ENCODE peak calls at places on chromosome 15, in five cellular contexts. B is fibroblast of the aortic adventitia, H is WERI-Rb-1, P is GM23338, A is BJ. F is an unnamed sample.
A peak's percentile ranks its signal among the peaks of the same experiment; 100 is the strongest.

GRCh38 chr15:101255615-101256350 is 3.9 kb upstream of the CHSY1 start:
- DNase-seq in B (peak; percentile 86), H (peak; percentile 17), P (no peak), A (no peak), F (peak; percentile 38)

GRCh38 chr15:60729850-60730458 is 251.0 kb upstream of the ICE2 start:
- DNase-seq in B (no peak), H (no peak), P (no peak), A (no peak), F (no peak)

GRCh38 chr15:53808058-53808703 is 48.7 kb upstream of the WDR72 start:
- DNase-seq in B (peak; percentile 1), H (no peak), P (peak; percentile 36), A (no peak), F (no peak)

GRCh38 chr15:69290346-69291164 is 8.2 kb upstream of the PAQR5 start:
- DNase-seq in B (peak; percentile 84), H (no peak), P (no peak), A (no peak), F (peak; percentile 61)

GRCh38 chr15:89673162-89673506 is 6.0 kb downstream of the PLIN1 start:
- DNase-seq in B (no peak), H (peak; percentile 53), P (peak; percentile 91), A (no peak), F (peak; percentile 94)

GRCh38 chr15:42619641-42620371 is 44.4 kb downstream of the STARD9 start:
- DNase-seq in B (no peak), H (no peak), P (peak; percentile 80), A (no peak), F (peak; percentile 89)

GRCh38 chr15:31265871-31266711 is 60.5 kb upstream of the KLF13 start:
- DNase-seq in B (no peak), H (peak; percentile 89), P (no peak), A (peak; percentile 8), F (peak; percentile 45)

GRCh38 chr15:31360843-31361763 is 34.5 kb downstream of the KLF13 start:
- DNase-seq in B (no peak), H (no peak), P (peak; percentile 48), A (no peak), F (no peak)

GRCh38 chr15:85627245-85627935 is 167.3 kb downstream of the KLHL25 start:
- DNase-seq in B (no peak), H (no peak), P (no peak), A (no peak), F (no peak)

GRCh38 chr15:22878103-22878502 is 39.6 kb downstream of the NIPA2 start:
- DNase-seq in B (no peak), H (no peak), P (no peak), A (no peak), F (no peak)

GRCh38 chr15:74196175-74196574 is 6.4 kb downstream of the STRA6 start:
- DNase-seq in B (peak; percentile 98), H (no peak), P (no peak), A (peak; percentile 89), F (no peak)

GRCh38 chr15:33154366-33155166 is 39.9 kb downstream of the FMN1 start:
- DNase-seq in B (no peak), H (no peak), P (no peak), A (peak; percentile 53), F (no peak)

GRCh38 chr15:84772031-84772430 is 23.6 kb downstream of the ZNF592 start:
- DNase-seq in B (no peak), H (no peak), P (no peak), A (no peak), F (no peak)

GRCh38 chr15:58307313-58307961 is 124.4 kb upstream of the LIPC start:
- DNase-seq in B (peak; percentile 91), H (peak; percentile 28), P (no peak), A (no peak), F (no peak)

GRCh38 chr15:99486371-99487336 is 79.1 kb upstream of the MEF2A start:
- DNase-seq in B (peak; percentile 92), H (peak; percentile 27), P (peak; percentile 55), A (peak; percentile 59), F (peak; percentile 69)

GRCh38 chr15:25244731-25245585 is 193.9 kb downstream of the UBE3A start:
- DNase-seq in B (no peak), H (peak; percentile 2), P (no peak), A (no peak), F (peak; percentile 21)

GRCh38 chr15:93987068-93987467 is 244.3 kb upstream of the MCTP2 start:
- DNase-seq in B (no peak), H (no peak), P (no peak), A (no peak), F (no peak)

GRCh38 chr15:74752486-74753395 is 4.1 kb downstream of the CYP1A2 start:
- DNase-seq in B (peak; percentile 58), H (no peak), P (no peak), A (peak; percentile 15), F (no peak)

GRCh38 chr15:58457466-58457965 is 25.7 kb downstream of the LIPC start:
- DNase-seq in B (peak; percentile 71), H (no peak), P (no peak), A (peak; percentile 68), F (no peak)

GRCh38 chr15:45146405-45146804 is 16.6 kb downstream of the DUOX1 start:
- DNase-seq in B (no peak), H (no peak), P (no peak), A (no peak), F (no peak)

GRCh38 chr15:88897142-88897455 is 1.8 kb upstream of the HAPLN3 start:
- DNase-seq in B (no peak), H (no peak), P (peak; percentile 18), A (no peak), F (no peak)

GRCh38 chr15:80780416-80781221 is 1.4 kb downstream of the CEMIP start:
- DNase-seq in B (peak; percentile 69), H (no peak), P (peak; percentile 89), A (no peak), F (peak; percentile 95)

GRCh38 chr15:80778964-80779657 is at the start of gene CEMIP:
- DNase-seq in B (peak; percentile 91), H (peak; percentile 82), P (peak; percentile 90), A (no peak), F (peak; percentile 96)

GRCh38 chr15:80778621-80778963 is 578 bp upstream of the CEMIP start:
- DNase-seq in B (peak; percentile 53), H (no peak), P (no peak), A (no peak), F (no peak)

GRCh38 chr15:80777836-80778620 is 1.1 kb upstream of the CEMIP start:
- DNase-seq in B (peak; percentile 29), H (no peak), P (no peak), A (no peak), F (no peak)

DNA sequence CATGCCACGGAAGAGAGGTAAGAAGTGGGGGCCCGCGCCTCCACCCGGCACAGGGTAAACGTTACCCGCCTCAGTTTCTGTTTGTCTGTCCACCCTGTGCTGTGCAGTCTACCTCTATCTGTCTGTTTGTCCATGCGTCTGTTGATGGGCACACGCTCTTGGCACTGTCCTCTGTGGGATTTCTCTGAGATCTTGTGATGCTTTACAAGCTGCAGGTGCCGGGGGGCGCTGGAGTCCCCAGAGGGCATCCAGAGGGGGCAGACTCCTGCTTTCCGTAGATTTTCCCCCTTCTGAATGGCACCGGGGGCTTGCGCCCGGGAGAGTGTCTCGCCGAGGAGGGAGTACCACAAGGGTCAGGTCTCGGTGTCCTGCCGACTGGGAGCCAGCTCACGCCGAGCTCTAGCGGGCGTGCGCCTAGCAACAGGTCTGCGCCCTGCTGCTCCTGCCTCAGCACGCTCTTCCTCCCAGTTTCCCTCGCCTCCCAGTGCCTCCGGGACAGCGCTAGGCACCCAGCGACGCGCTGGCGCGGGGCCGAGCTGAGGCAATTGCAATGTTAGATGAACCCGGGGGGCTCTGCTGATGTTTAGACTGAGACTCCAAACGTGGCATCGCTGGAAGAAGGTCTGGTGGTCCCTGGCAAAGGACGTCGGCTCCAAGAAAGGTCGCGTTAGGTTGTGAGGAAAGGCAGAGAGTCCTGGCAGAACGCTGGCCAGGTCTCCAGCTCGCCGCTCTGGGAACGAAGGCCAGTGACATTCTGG is 667 bp downstream of the CEMIP start:
- DNase-seq in B (peak; percentile 49), H (peak; percentile 36), P (peak; percentile 63), A (no peak), F (peak; percentile 76)
- H3K4me3 ChIP-seq in B (peak overlapping the region; percentile 97), H (peak overlapping the region; percentile 57), P (peak overlapping the region; percentile 77), A (peak overlapping the region; percentile 86), F (peak overlapping the region; percentile 69)

GRCh38 chr15:95987886-95988573 is 342.5 kb upstream of the NR2F2 start:
- DNase-seq in B (no peak), H (no peak), P (peak; percentile 51), A (no peak), F (no peak)

GRCh38 chr15:95989392-95989791 is 341.1 kb upstream of the NR2F2 start:
- DNase-seq in B (no peak), H (no peak), P (no peak), A (no peak), F (no peak)

GRCh38 chr15:95990833-95991232 is 339.7 kb upstream of the NR2F2 start:
- DNase-seq in B (no peak), H (no peak), P (no peak), A (no peak), F (no peak)

GRCh38 chr15:95988574-95988887 is 342.0 kb upstream of the NR2F2 start:
- DNase-seq in B (no peak), H (no peak), P (peak; percentile 4), A (no peak), F (no peak)

DNA sequence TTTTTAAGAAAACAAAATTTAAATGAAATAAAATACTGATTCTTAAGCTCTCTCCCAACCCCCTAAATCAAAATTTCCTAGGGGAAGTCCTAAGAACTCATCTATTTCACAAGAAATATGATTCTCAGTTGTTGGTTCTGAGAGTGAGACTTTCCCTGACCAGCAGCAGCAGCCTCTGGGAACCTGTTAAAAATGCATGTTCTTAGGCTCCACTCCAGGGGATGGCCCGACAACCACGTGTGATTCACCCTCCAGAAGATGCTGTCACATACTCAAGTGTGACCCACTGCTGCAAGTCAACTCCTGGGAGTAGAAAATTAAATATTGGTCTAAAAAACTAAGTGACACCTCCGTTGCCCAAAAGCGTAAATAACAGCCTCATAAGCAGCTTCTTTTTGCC is 343.2 kb upstream of the NR2F2 start:
- DNase-seq in B (no peak), H (no peak), P (no peak), A (no peak), F (no peak)
- H3K4me3 ChIP-seq in B (no peak overlapping the region), H (no peak overlapping the region), P (no peak overlapping the region), A (no peak overlapping the region), F (no peak overlapping the region)

GRCh38 chr15:82808634-82809041 is 790 bp upstream of the WHAMM start:
- DNase-seq in B (no peak), H (peak; percentile 21), P (no peak), A (no peak), F (no peak)
- H3K4me3 ChIP-seq in B (no peak overlapping the region), H (peak overlapping the region; percentile 77), P (peak overlapping the region; percentile 77), A (no peak overlapping the region), F (peak overlapping the region; percentile 88)

DNA sequence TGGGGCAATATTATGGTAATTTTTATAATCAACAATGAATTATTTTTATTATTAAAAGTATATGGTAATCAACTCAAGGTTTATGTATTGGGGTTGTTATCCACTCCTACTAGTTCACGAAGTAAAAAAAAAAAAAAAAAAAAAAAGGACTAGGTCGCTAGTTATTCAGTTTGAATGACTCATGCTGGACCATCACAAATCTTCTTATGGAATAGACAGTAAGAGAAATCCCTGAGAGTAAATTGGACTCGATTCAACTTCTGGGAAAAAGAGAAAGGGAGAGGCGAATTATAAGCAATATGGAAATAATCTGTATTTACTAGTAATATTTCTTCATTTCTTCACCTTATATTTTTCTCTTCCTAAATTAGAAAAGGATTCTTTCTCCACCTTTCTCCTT is 2.0 kb downstream of the MYEF2 start:
- DNase-seq in B (no peak), H (no peak), P (no peak), A (no peak), F (no peak)
- H3K4me3 ChIP-seq in B (no peak overlapping the region), H (no peak overlapping the region), P (peak overlapping the region; percentile 63), A (no peak overlapping the region), F (peak overlapping the region; percentile 84)

GRCh38 chr15:37758412-37758811 is 176.0 kb upstream of the TMCO5A start:
- DNase-seq in B (no peak), H (no peak), P (no peak), A (no peak), F (no peak)
- H3K4me3 ChIP-seq in B (no peak overlapping the region), H (no peak overlapping the region), P (no peak overlapping the region), A (no peak overlapping the region), F (no peak overlapping the region)